ENCODE peak calls at places on chromosomes 1 and 21, in seven cellular contexts. W is HepG2, B is SK-N-SH, M is GM12878, V is HCT116, C is K562, I is H1. R is an unnamed sample.

GRCh38 chr1:112337028-112337531 is 58.9 kb upstream of the CTTNBP2NL start:
- DNase-seq in W (peak), I (no peak), M (no peak), V (peak), B (peak), C (peak), R (peak)

GRCh38 chr1:206513312-206514111 is 6.2 kb downstream of the RASSF5 start:
- DNase-seq in W (no peak), I (no peak), M (no peak), C (no peak), B (no peak), V (no peak), R (no peak)

GRCh38 chr1:79006564-79006963 is at the start of gene ADGRL4:
- DNase-seq in B (no peak), M (no peak), C (no peak), W (no peak), I (peak), V (no peak), R (no peak)

GRCh38 chr21:16509466-16509865 is 779.7 kb downstream of the USP25 start:
- DNase-seq in B (no peak), C (no peak), V (no peak), W (no peak), I (no peak), M (no peak), R (no peak)

GRCh38 chr1:22819391-22819790 is 108.8 kb downstream of the EPHB2 start:
- DNase-seq in C (no peak), W (no peak), I (no peak), M (no peak), B (no peak), V (no peak), R (no peak)

GRCh38 chr1:11529330-11529729 is 50.4 kb downstream of the DISP3 start:
- DNase-seq in I (no peak), C (no peak), M (no peak), W (no peak), V (no peak), B (no peak), R (no peak)

GRCh38 chr21:28480091-28480869 is 512.4 kb downstream of the LTN1 start:
- DNase-seq in W (no peak), C (no peak), B (no peak), M (no peak), I (no peak), V (no peak), R (no peak)

GRCh38 chr21:33825898-33826297 is 89.7 kb downstream of the ATP5PO start:
- DNase-seq in I (no peak), M (no peak), C (no peak), V (no peak), B (no peak), W (no peak), R (no peak)

GRCh38 chr1:171613282-171613681 is 8.8 kb upstream of the MYOCOS start:
- DNase-seq in I (no peak), W (no peak), V (no peak), M (no peak), B (no peak), C (no peak), R (no peak)

GRCh38 chr1:39691383-39692151 is at the start of gene HPCAL4:
- DNase-seq in I (peak), C (peak), B (peak), V (peak), M (no peak), W (peak), R (peak)

GRCh38 chr1:33473900-33474299 is 1.5 kb downstream of the ZSCAN20 start:
- DNase-seq in M (no peak), I (no peak), C (no peak), W (no peak), B (no peak), V (no peak), R (no peak)

GRCh38 chr1:109508873-109509175 is 703 bp downstream of the AMIGO1 start:
- DNase-seq in M (no peak), W (no peak), C (no peak), I (no peak), B (no peak), V (no peak), R (no peak)

GRCh38 chr1:3675436-3675835 is 23.1 kb downstream of the TP73 start:
- DNase-seq in C (no peak), I (no peak), B (no peak), M (no peak), W (no peak), V (no peak), R (no peak)

DNA sequence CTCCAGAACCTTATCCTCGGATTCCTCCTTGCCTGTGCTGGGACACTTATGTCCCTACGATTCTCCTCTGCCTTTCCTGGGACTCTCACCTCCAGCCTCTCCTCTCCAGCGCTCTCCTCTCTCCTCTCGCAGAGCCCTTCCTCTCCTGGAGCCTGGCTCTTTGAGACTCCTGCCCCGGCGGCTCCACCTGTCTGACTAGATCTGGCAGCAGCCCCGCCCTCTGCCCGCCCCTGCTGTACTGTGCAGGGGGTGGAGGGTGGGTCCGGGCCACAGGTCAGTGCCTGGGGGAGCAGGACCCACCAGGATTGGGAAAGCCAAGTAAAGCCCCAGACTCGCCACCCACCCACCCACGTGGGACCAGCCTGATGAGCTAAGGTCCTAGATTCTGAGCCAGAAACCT is 1.6 kb downstream of the ELOVL1 start:
- DNase-seq in W (no peak), V (no peak), B (no peak), M (no peak), C (peak), I (peak), R (peak)
- TF ChIP-seq JUND in W (no peak), V (no peak), B (no peak), M (no peak), C (no peak), I (no peak), R (no peak)

DNA sequence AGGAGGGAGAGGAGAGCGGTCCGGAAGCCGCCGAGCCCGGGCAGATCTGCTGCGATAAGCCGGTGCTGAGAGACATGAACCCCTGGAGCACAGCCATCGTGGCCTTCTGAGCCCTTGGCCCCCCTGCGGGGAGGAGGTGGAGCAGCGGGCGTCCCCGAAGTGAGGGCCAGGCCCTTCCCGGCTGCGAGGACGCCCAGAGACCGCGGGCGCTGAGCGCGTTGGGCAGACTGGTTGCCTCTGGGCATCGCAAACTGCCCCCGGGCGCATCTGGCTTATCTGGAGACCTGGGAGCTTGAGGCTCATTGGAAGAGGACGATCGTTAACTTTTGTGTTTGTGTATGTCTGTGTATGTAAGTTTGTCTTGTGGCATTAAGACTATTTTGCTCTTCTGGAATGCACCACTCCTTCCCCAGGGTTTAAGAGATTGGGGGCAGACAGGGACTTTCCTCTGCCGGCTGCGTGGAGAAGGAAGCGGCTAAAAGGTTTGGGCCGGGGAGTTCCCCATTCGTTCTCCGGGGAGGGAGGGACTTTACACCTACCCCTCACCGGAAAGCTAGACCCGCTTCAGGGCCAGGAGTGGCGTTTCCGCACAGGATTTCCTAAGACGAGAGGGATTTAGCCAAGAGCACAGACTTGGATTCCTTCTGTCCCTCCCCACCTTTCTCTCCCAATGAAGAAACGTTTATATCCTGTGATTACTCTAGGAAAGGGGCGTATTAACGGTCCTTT is 1.4 kb downstream of the IER5 start:
- DNase-seq in V (no peak), W (peak), C (peak), M (no peak), I (peak), B (peak), R (peak)
- TF ChIP-seq JUND in V (no peak), W (no peak), C (peak), M (no peak), I (no peak), B (no peak), R (no peak)

DNA sequence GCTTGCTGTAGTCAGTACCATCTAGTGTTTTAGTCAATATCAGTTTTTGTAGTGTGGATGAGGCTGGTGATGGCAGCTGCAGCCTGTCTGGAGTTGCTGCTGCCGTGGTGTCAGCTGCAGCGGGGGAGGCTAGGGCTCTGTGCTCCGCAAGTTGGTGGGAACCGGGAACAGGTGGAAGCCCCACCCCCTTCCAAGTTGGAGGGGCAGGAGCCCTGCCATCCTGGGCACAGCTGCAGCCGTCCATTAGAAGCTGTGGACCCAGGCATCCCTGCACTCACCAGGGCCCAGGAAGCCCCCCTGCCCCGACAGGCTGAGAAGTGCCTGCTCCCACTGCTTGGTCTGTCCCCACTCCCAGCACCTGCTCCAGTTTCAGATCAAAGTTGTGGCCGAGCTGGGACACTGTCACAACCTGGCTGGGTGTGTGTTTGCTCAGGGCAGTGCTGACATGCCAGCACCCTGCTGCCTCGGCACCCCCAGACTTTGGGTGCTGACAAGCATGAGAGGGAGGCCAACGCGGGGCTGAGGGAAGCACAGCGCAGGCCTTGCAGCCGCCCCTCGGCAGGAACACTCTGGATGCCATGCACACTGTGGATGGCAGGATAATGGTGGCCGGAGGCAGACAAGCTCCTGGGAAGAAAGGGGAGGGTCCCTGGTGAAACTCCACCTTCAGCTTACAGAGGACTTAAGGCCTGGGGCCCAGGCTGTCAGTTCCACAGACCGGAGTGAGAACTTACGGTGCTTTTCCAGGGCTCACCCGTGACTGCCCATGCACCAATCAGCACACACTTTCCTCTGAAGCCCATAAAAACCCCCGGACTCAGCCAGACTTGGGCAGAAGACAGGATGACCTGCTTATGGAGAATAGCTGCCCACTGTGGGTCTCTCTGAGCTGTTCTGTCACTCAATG is 86.9 kb downstream of the ADARB1 start:
- DNase-seq in M (no peak), V (no peak), C (no peak), B (no peak), W (no peak), I (no peak), R (no peak)
- TF ChIP-seq JUND in M (no peak), V (no peak), C (no peak), B (no peak), W (no peak), I (no peak), R (no peak)

DNA sequence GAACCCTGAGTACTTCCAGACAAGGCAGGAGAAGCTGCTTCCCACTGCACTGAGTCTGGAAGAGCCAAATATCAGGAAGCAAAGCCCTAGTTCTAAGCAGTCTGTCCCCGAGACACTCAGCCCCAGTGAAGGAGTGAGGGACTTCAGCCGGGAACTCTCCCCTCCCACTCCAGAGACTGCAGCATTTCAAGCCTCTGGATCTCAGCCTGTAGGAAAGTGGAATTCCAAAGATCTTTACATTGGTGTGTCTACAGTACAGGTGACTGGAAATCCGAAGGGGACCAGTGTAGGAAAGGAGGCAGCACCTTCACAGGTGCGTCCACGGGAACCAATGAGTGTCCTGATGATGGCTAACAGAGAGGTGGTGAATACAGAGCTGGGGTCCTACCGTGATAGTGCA is 33.1 kb upstream of the VAMP3 start:
- DNase-seq in W (no peak), C (no peak), V (no peak), M (no peak), I (no peak), B (no peak), R (no peak)
- TF ChIP-seq JUND in W (no peak), C (no peak), V (no peak), M (no peak), I (no peak), B (no peak), R (no peak)

GRCh38 chr1:38193040-38193439 is 146.4 kb upstream of the POU3F1 start:
- DNase-seq in V (no peak), M (no peak), B (no peak), W (no peak), C (no peak), I (no peak), R (no peak)

GRCh38 chr1:38194486-38194885 is 147.9 kb upstream of the POU3F1 start:
- DNase-seq in I (no peak), W (no peak), V (no peak), C (no peak), M (no peak), B (no peak), R (no peak)

GRCh38 chr1:38185913-38186312 is 139.3 kb upstream of the POU3F1 start:
- DNase-seq in W (no peak), I (no peak), B (no peak), M (no peak), V (no peak), C (no peak), R (no peak)

GRCh38 chr1:38191451-38191850 is 144.9 kb upstream of the POU3F1 start:
- DNase-seq in V (no peak), I (no peak), M (no peak), C (no peak), W (no peak), B (no peak), R (no peak)

GRCh38 chr1:38190978-38191377 is 144.4 kb upstream of the POU3F1 start:
- DNase-seq in B (no peak), V (no peak), M (peak), I (no peak), W (no peak), C (no peak), R (no peak)
- TF ChIP-seq JUND in B (no peak), V (no peak), M (no peak), I (no peak), W (no peak), C (no peak), R (no peak)